ENCODE peak calls at places on chromosomes 4 and X, in five cellular contexts. One of them, this sample, is unnamed.

GRCh38 chrX:17560385-17560784 is 176.9 kb upstream of the SCML1 start:
- DNase-seq in body of pancreas: no peak
- DNase-seq in adrenal gland: no peak
- DNase-seq in right lobe of liver: no peak
- DNase-seq in ovary: no peak
- DNase-seq in this sample: no peak

GRCh38 chrX:124028177-124028576 is 66.7 kb downstream of the STAG2 start:
- DNase-seq in adrenal gland: no peak
- DNase-seq in body of pancreas: no peak
- DNase-seq in ovary: no peak
- DNase-seq in right lobe of liver: no peak
- DNase-seq in this sample: no peak

GRCh38 chr4:108417923-108418322 is 202.5 kb upstream of the RPL34 start:
- DNase-seq in ovary: no peak
- DNase-seq in adrenal gland: no peak
- DNase-seq in right lobe of liver: no peak
- DNase-seq in body of pancreas: no peak
- DNase-seq in this sample: no peak

GRCh38 chrX:10634681-10635161 is 14.3 kb upstream of the MID1 start:
- DNase-seq in ovary: no peak
- DNase-seq in adrenal gland: no peak
- DNase-seq in body of pancreas: no peak
- DNase-seq in right lobe of liver: no peak
- DNase-seq in this sample: no peak

GRCh38 chrX:12721042-12721441 is 70.2 kb upstream of the PRPS2 start:
- DNase-seq in adrenal gland: no peak
- DNase-seq in ovary: no peak
- DNase-seq in body of pancreas: no peak
- DNase-seq in right lobe of liver: no peak
- DNase-seq in this sample: no peak

GRCh38 chrX:51852621-51853020 is 40.8 kb upstream of the MAGED1 start:
- DNase-seq in right lobe of liver: no peak
- DNase-seq in body of pancreas: no peak
- DNase-seq in adrenal gland: no peak
- DNase-seq in ovary: no peak
- DNase-seq in this sample: no peak

GRCh38 chr4:98745372-98745771 is 87.0 kb upstream of the TSPAN5 start:
- DNase-seq in ovary: no peak
- DNase-seq in body of pancreas: peak
- DNase-seq in adrenal gland: peak
- DNase-seq in right lobe of liver: no peak
- DNase-seq in this sample: peak

GRCh38 chrX:7088968-7089615 is 58.4 kb upstream of the STS start:
- DNase-seq in body of pancreas: no peak
- DNase-seq in right lobe of liver: no peak
- DNase-seq in ovary: no peak
- DNase-seq in adrenal gland: no peak
- DNase-seq in this sample: no peak

GRCh38 chr4:6064383-6064782 is 46.2 kb upstream of the C4orf50 start:
- DNase-seq in right lobe of liver: no peak
- DNase-seq in ovary: no peak
- DNase-seq in adrenal gland: no peak
- DNase-seq in body of pancreas: no peak
- DNase-seq in this sample: no peak

GRCh38 chr4:13580018-13580417 is 35.7 kb upstream of the NKX3-2 start:
- DNase-seq in body of pancreas: no peak
- DNase-seq in adrenal gland: no peak
- DNase-seq in ovary: no peak
- DNase-seq in right lobe of liver: no peak
- DNase-seq in this sample: no peak

GRCh38 chr4:132180020-132180427 is 969.1 kb upstream of the PCDH10 start:
- DNase-seq in ovary: no peak
- DNase-seq in body of pancreas: no peak
- DNase-seq in adrenal gland: no peak
- DNase-seq in right lobe of liver: no peak
- DNase-seq in this sample: no peak

GRCh38 chr4:14225683-14226207 is 598.2 kb upstream of the BOD1L1 start:
- DNase-seq in ovary: no peak
- DNase-seq in body of pancreas: no peak
- DNase-seq in right lobe of liver: no peak
- DNase-seq in adrenal gland: no peak
- DNase-seq in this sample: no peak

GRCh38 chr4:5719329-5720055 is 8.5 kb downstream of the EVC start:
- DNase-seq in body of pancreas: no peak
- DNase-seq in ovary: no peak
- DNase-seq in adrenal gland: no peak
- DNase-seq in right lobe of liver: no peak
- DNase-seq in this sample: no peak

GRCh38 chr4:152920768-152921167 is 15.4 kb upstream of the FHDC1 start:
- DNase-seq in body of pancreas: no peak
- DNase-seq in adrenal gland: no peak
- DNase-seq in ovary: no peak
- DNase-seq in right lobe of liver: no peak
- DNase-seq in this sample: peak

GRCh38 chrX:49204709-49205108 is 4.7 kb upstream of the SYP start:
- DNase-seq in ovary: no peak
- DNase-seq in body of pancreas: no peak
- DNase-seq in right lobe of liver: no peak
- DNase-seq in adrenal gland: no peak
- DNase-seq in this sample: no peak

GRCh38 chr4:6885953-6886557 is 23.6 kb upstream of the TBC1D14 start:
- DNase-seq in body of pancreas: peak
- DNase-seq in ovary: peak
- DNase-seq in adrenal gland: peak
- DNase-seq in right lobe of liver: peak
- DNase-seq in this sample: peak

GRCh38 chr4:184265566-184266351 is 48.1 kb upstream of the ENPP6 start:
- DNase-seq in ovary: no peak
- DNase-seq in body of pancreas: no peak
- DNase-seq in right lobe of liver: no peak
- DNase-seq in adrenal gland: no peak
- DNase-seq in this sample: peak

GRCh38 chr4:106690487-106690886 is 321.9 kb upstream of the GIMD1 start:
- DNase-seq in ovary: no peak
- DNase-seq in body of pancreas: no peak
- DNase-seq in right lobe of liver: no peak
- DNase-seq in adrenal gland: no peak
- DNase-seq in this sample: no peak

GRCh38 chr4:128718793-128719192 is 90.7 kb upstream of the JADE1 start:
- DNase-seq in body of pancreas: no peak
- DNase-seq in adrenal gland: no peak
- DNase-seq in ovary: no peak
- DNase-seq in right lobe of liver: no peak
- DNase-seq in this sample: no peak

GRCh38 chrX:257681-258289 is 23.4 kb upstream of the PLCXD1 start:
- DNase-seq in body of pancreas: no peak
- DNase-seq in ovary: no peak
- DNase-seq in adrenal gland: no peak
- DNase-seq in right lobe of liver: no peak
- DNase-seq in this sample: no peak

GRCh38 chr4:74635490-74636123 is 158.7 kb downstream of the BTC start:
- DNase-seq in adrenal gland: no peak
- DNase-seq in body of pancreas: no peak
- DNase-seq in right lobe of liver: no peak
- DNase-seq in ovary: no peak
- DNase-seq in this sample: no peak

GRCh38 chrX:101408530-101408836 is 461 bp downstream of the HNRNPH2 start:
- DNase-seq in body of pancreas: no peak
- DNase-seq in right lobe of liver: no peak
- DNase-seq in adrenal gland: no peak
- DNase-seq in ovary: no peak
- DNase-seq in this sample: no peak

GRCh38 chrX:34859191-34859590 is 83.4 kb upstream of the FAM47B start:
- DNase-seq in body of pancreas: no peak
- DNase-seq in right lobe of liver: no peak
- DNase-seq in ovary: no peak
- DNase-seq in adrenal gland: no peak
- DNase-seq in this sample: no peak

GRCh38 chr4:8176547-8177399 is 18.2 kb upstream of the ABLIM2 start:
- DNase-seq in ovary: no peak
- DNase-seq in right lobe of liver: peak
- DNase-seq in adrenal gland: no peak
- DNase-seq in body of pancreas: peak
- DNase-seq in this sample: peak

GRCh38 chr4:6104541-6105130 is 86.4 kb upstream of the C4orf50 start:
- DNase-seq in right lobe of liver: no peak
- DNase-seq in body of pancreas: no peak
- DNase-seq in ovary: no peak
- DNase-seq in adrenal gland: no peak
- DNase-seq in this sample: no peak

DNA sequence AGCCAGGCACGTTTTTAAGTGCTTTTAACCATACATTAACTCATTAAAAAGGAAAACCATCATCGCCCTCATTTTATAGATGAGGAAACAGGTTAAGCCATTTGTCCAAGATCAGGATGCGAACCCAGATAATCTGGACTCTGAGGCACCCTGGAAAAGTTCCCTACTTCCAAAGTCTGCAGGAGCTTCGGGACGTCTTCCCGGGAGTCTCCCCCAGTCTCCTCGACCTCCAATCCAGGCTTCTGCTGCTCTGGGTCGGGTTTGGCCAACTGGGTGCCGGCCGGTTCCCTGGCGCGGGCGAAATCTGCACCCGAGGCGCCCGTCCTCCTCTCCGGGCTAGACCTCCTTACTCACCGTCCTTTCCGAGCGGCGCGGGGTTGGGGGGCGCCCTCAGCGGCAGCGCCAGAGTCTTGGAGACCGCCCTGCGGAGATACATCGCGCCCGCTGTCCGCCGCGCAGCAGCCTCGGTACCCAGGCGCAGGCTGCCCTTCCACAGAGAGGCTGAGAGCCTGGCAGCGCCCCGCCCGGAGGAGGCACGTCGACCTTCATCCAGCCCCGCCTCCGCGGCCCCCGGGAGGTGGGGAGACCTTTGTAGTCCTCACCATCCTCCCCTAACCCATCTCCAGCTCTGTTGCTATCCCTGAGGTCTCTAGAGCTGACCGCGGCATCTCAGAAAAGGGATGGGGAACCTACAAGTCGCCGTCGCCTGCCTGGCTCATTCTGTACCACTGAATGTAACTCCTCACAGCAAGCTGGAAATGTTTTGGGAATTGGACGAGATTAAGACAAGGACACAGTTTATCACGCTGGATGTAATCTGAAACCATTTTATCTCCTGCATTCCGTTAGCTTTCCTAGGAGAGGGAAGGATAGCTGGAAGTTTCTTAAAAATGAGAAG is at the start of gene MGARP:
- DNase-seq in adrenal gland: peak
- DNase-seq in body of pancreas: peak
- DNase-seq in right lobe of liver: peak
- DNase-seq in ovary: peak
- DNase-seq in this sample: peak
- TF ChIP-seq POLR2A in adrenal gland: no peak
- TF ChIP-seq POLR2A in body of pancreas: no peak
- TF ChIP-seq POLR2A in right lobe of liver: no peak
- TF ChIP-seq POLR2A in ovary: peak
- TF ChIP-seq POLR2A in this sample: no peak

GRCh38 chr4:56979674-56980073 is 978 bp downstream of the POLR2B start:
- DNase-seq in ovary: no peak
- DNase-seq in right lobe of liver: peak
- DNase-seq in adrenal gland: no peak
- DNase-seq in body of pancreas: peak
- DNase-seq in this sample: peak

GRCh38 chr4:56976878-56977320 is 507 bp downstream of the NOA1 start:
- DNase-seq in right lobe of liver: peak
- DNase-seq in ovary: peak
- DNase-seq in adrenal gland: peak
- DNase-seq in body of pancreas: peak
- DNase-seq in this sample: peak

GRCh38 chr4:56976283-56976877 is 1.0 kb downstream of the NOA1 start:
- DNase-seq in ovary: peak
- DNase-seq in right lobe of liver: no peak
- DNase-seq in body of pancreas: no peak
- DNase-seq in adrenal gland: peak
- DNase-seq in this sample: peak

GRCh38 chr4:56978750-56979303 is at the start of gene POLR2B:
- DNase-seq in adrenal gland: peak
- DNase-seq in body of pancreas: peak
- DNase-seq in ovary: peak
- DNase-seq in right lobe of liver: peak
- DNase-seq in this sample: peak

GRCh38 chr4:56977321-56978012 is at the start of gene NOA1:
- DNase-seq in ovary: peak
- DNase-seq in adrenal gland: peak
- DNase-seq in body of pancreas: peak
- DNase-seq in right lobe of liver: peak
- DNase-seq in this sample: peak
- TF ChIP-seq POLR2A in ovary: peak
- TF ChIP-seq POLR2A in adrenal gland: peak
- TF ChIP-seq POLR2A in body of pancreas: peak
- TF ChIP-seq POLR2A in right lobe of liver: peak
- TF ChIP-seq POLR2A in this sample: peak

GRCh38 chr4:1208266-1208961 is 36.0 kb upstream of the SPON2 start:
- DNase-seq in ovary: peak
- DNase-seq in right lobe of liver: peak
- DNase-seq in adrenal gland: peak
- DNase-seq in body of pancreas: peak
- DNase-seq in this sample: no peak
- TF ChIP-seq POLR2A in ovary: no peak
- TF ChIP-seq POLR2A in right lobe of liver: no peak
- TF ChIP-seq POLR2A in adrenal gland: no peak
- TF ChIP-seq POLR2A in body of pancreas: no peak
- TF ChIP-seq POLR2A in this sample: no peak

DNA sequence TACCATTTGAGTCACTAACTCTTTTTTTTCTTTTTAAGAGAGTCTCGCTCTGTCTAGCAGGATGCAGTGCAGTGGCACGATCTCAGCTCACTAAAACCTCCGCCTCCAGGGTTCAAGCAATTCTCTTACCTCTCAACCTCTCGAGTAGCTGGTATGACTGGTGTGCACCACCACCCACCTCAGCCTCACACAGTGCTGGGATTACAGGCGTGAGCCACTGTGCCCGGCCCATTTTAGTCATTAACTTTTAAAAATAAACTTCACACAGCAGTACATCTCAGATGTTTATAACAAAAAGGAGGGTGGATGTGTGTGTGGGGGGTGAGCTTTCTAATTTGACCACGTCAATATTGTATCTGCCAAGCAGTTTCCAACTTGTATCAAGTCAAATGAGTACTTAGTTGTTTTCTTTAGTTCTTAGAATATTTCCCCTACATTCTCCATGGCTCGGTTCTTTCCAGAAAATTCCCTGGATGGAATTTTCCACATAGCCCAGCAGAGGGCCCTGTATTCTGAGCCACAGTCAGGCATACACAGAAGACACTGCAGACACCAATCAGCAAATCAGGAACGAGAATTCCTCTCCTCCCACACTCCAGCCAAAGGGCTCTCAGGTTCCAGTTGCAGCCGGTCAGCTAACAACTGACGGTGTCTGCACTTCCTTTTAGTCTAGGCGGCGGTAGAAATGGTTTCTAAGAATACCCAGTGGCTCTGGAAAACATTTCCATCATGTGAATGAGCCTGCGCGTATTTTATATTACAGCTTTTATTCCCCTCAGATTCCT is 20.1 kb upstream of the ARAF start:
- DNase-seq in body of pancreas: peak
- DNase-seq in right lobe of liver: peak
- DNase-seq in ovary: peak
- DNase-seq in adrenal gland: peak
- DNase-seq in this sample: peak
- TF ChIP-seq POLR2A in body of pancreas: peak
- TF ChIP-seq POLR2A in right lobe of liver: peak
- TF ChIP-seq POLR2A in ovary: peak
- TF ChIP-seq POLR2A in adrenal gland: no peak
- TF ChIP-seq POLR2A in this sample: no peak

GRCh38 chr4:139177888-139178609 is 1.0 kb upstream of the ELF2 start:
- DNase-seq in adrenal gland: peak
- DNase-seq in ovary: peak
- DNase-seq in body of pancreas: peak
- DNase-seq in right lobe of liver: peak
- DNase-seq in this sample: peak
- TF ChIP-seq POLR2A in adrenal gland: peak
- TF ChIP-seq POLR2A in ovary: peak
- TF ChIP-seq POLR2A in body of pancreas: peak
- TF ChIP-seq POLR2A in right lobe of liver: peak
- TF ChIP-seq POLR2A in this sample: peak

This sample was measured in erythroblast.